ENCODE peak calls at places on chromosomes 6 and 20, in eight cellular contexts. One of them, this sample, is unnamed.

GRCh38 chr6:162019311-162019710 is 708.3 kb downstream of the PRKN start:
- DNase-seq in germinal center: no peak
- DNase-seq in NCI-H187: no peak
- DNase-seq in HepG2: no peak
- DNase-seq in D341Med: no peak
- DNase-seq in frontal cortex: no peak
- DNase-seq in iPS-NIHi11: no peak
- DNase-seq in fibroblast of pulmonary artery: no peak
- DNase-seq in this sample: no peak

GRCh38 chr20:38337561-38338140 is 8.6 kb upstream of the LBP start:
- DNase-seq in D341Med: peak; percentile 54
- DNase-seq in NCI-H187: no peak
- DNase-seq in fibroblast of pulmonary artery: peak; percentile 20
- DNase-seq in HepG2: peak; percentile 72
- DNase-seq in frontal cortex: peak; percentile 37
- DNase-seq in germinal center: no peak
- DNase-seq in iPS-NIHi11: peak; percentile 84
- DNase-seq in this sample: peak; percentile 38

GRCh38 chr6:21026576-21027273 is 492.5 kb downstream of the CDKAL1 start:
- DNase-seq in frontal cortex: no peak
- DNase-seq in iPS-NIHi11: no peak
- DNase-seq in HepG2: no peak
- DNase-seq in D341Med: no peak
- DNase-seq in germinal center: no peak
- DNase-seq in NCI-H187: no peak
- DNase-seq in fibroblast of pulmonary artery: peak; percentile 48
- DNase-seq in this sample: no peak

GRCh38 chr6:28002181-28002580 is 45.1 kb downstream of the OR2B6 start:
- DNase-seq in D341Med: no peak
- DNase-seq in HepG2: no peak
- DNase-seq in NCI-H187: no peak
- DNase-seq in germinal center: no peak
- DNase-seq in iPS-NIHi11: no peak
- DNase-seq in fibroblast of pulmonary artery: no peak
- DNase-seq in frontal cortex: no peak
- DNase-seq in this sample: no peak

GRCh38 chr6:148984516-148985056 is 237.8 kb downstream of the UST start:
- DNase-seq in iPS-NIHi11: no peak
- DNase-seq in D341Med: no peak
- DNase-seq in NCI-H187: no peak
- DNase-seq in fibroblast of pulmonary artery: no peak
- DNase-seq in frontal cortex: no peak
- DNase-seq in germinal center: no peak
- DNase-seq in HepG2: no peak
- DNase-seq in this sample: no peak

GRCh38 chr20:20277772-20278382 is 90.0 kb upstream of the INSM1 start:
- DNase-seq in NCI-H187: no peak
- DNase-seq in D341Med: no peak
- DNase-seq in fibroblast of pulmonary artery: no peak
- DNase-seq in HepG2: no peak
- DNase-seq in germinal center: no peak
- DNase-seq in iPS-NIHi11: no peak
- DNase-seq in frontal cortex: no peak
- DNase-seq in this sample: no peak

GRCh38 chr6:129672883-129673631 is 36.9 kb downstream of the ARHGAP18 start:
- DNase-seq in germinal center: no peak
- DNase-seq in HepG2: peak; percentile 55
- DNase-seq in frontal cortex: no peak
- DNase-seq in D341Med: no peak
- DNase-seq in fibroblast of pulmonary artery: peak; percentile 82
- DNase-seq in NCI-H187: no peak
- DNase-seq in iPS-NIHi11: no peak
- DNase-seq in this sample: no peak

GRCh38 chr6:12348530-12349511 is 58.7 kb downstream of the EDN1 start:
- DNase-seq in frontal cortex: no peak
- DNase-seq in HepG2: peak; percentile 98
- DNase-seq in NCI-H187: no peak
- DNase-seq in germinal center: no peak
- DNase-seq in D341Med: no peak
- DNase-seq in fibroblast of pulmonary artery: peak; percentile 85
- DNase-seq in iPS-NIHi11: no peak
- DNase-seq in this sample: no peak

GRCh38 chr6:142566628-142567396 is 265.0 kb downstream of the ADGRG6 start:
- DNase-seq in D341Med: peak; percentile 60
- DNase-seq in germinal center: peak; percentile 54
- DNase-seq in HepG2: peak; percentile 64
- DNase-seq in frontal cortex: no peak
- DNase-seq in NCI-H187: no peak
- DNase-seq in iPS-NIHi11: peak; percentile 84
- DNase-seq in fibroblast of pulmonary artery: peak; percentile 71
- DNase-seq in this sample: peak; percentile 54

This sample was measured in colonic mucosa.